ENCODE peak calls at places on chromosomes 1 and 21, in seven cellular contexts. Q, Y, Z, P, L, D and W are unnamed samples.

GRCh38 chr1:1310476-1311053 is 2.2 kb downstream of the PUSL1 start:
- DNase-seq in L (no peak), Y (no peak), P (no peak), D (no peak), Z (no peak), Q (no peak), W (no peak)

GRCh38 chr1:36864182-36865079 is 169.9 kb downstream of the GRIK3 start:
- DNase-seq in Z (no peak), Y (peak; percentile 64), P (no peak), L (no peak), Q (no peak), D (no peak), W (no peak)

GRCh38 chr1:163036661-163037060 is 32.5 kb upstream of the RGS4 start:
- DNase-seq in L (no peak), Q (no peak), D (peak; percentile 29), Z (no peak), Y (no peak), P (no peak), W (no peak)

GRCh38 chr1:225771661-225772322 is 5.8 kb upstream of the SRP9 start:
- DNase-seq in L (no peak), Q (no peak), Y (no peak), Z (no peak), D (no peak), P (no peak), W (no peak)

GRCh38 chr21:41168391-41169257 is 664 bp downstream of the BACE2 start:
- DNase-seq in D (peak; percentile 68), L (peak; percentile 87), Y (peak; percentile 51), Q (no peak), Z (peak; percentile 66), P (peak; percentile 46), W (no peak)

GRCh38 chr21:15210235-15210678 is 145.5 kb upstream of the NRIP1 start:
- DNase-seq in L (peak; percentile 71), D (no peak), Q (no peak), P (peak; percentile 89), Z (no peak), Y (peak; percentile 29), W (no peak)

GRCh38 chr1:5109652-5110051 is 455.2 kb downstream of the AJAP1 start:
- DNase-seq in D (no peak), Y (no peak), Q (no peak), Z (no peak), L (no peak), P (no peak), W (no peak)

GRCh38 chr21:41250519-41250918 is 66.1 kb upstream of the FAM3B start:
- DNase-seq in D (peak; percentile 30), Q (no peak), P (no peak), Z (no peak), L (peak; percentile 83), Y (no peak), W (no peak)

GRCh38 chr1:31977361-31978131 is 36.1 kb upstream of the KHDRBS1 start:
- DNase-seq in P (no peak), Z (peak; percentile 61), D (peak; percentile 47), Y (peak; percentile 85), Q (no peak), L (no peak), W (no peak)

GRCh38 chr1:37177230-37177864 is 143.0 kb upstream of the GRIK3 start:
- DNase-seq in L (no peak), D (peak; percentile 1), P (peak; percentile 36), Z (peak; percentile 28), Y (peak; percentile 84), Q (no peak), W (no peak)

GRCh38 chr1:160219062-160219929 is 14.1 kb downstream of the PEA15 start:
- DNase-seq in P (no peak), Y (peak; percentile 67), Z (peak; percentile 67), Q (no peak), L (peak; percentile 73), D (peak; percentile 80), W (peak; percentile 52)

GRCh38 chr1:39732730-39733129 is 6.0 kb upstream of the PPIE start:
- DNase-seq in Z (no peak), P (no peak), Q (no peak), D (peak; percentile 12), Y (no peak), L (no peak), W (no peak)

GRCh38 chr1:33159577-33159976 is 22.3 kb downstream of the TRIM62 start:
- DNase-seq in Y (no peak), D (no peak), Z (no peak), P (no peak), L (no peak), Q (no peak), W (no peak)
- H3K27ac ChIP-seq in Y (no peak overlapping the region), D (no peak overlapping the region), Z (no peak overlapping the region), P (no peak overlapping the region), L (no peak overlapping the region), Q (no peak overlapping the region), W (no peak overlapping the region)

DNA sequence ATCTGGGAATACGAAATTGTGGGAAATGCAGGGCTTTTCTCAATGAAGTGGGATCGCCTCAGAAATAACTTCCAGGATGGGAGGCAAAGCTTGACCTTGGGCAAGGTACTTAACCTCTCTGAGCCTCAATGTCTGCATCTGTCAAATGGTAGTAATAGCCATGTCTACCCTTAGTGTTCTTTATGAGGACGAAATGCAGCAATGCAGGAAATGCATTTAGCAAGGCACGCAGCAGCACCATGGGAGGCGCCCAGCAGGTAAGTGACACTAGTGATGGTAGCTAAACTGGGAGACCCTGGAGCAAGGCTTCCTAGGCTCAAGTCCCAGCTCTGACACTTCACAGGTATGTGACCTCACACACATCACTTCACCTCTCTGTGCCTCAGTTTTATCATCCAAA is 289.0 kb downstream of the RRAGC start:
- DNase-seq in P (no peak), Y (no peak), L (no peak), Q (no peak), D (no peak), Z (no peak), W (no peak)
- H3K27ac ChIP-seq in P (no peak overlapping the region), Y (no peak overlapping the region), L (no peak overlapping the region), Q (no peak overlapping the region), D (no peak overlapping the region), Z (no peak overlapping the region), W (no peak overlapping the region)

GRCh38 chr1:154334647-154335350 is 9.5 kb downstream of the ATP8B2 start:
- DNase-seq in Z (peak; percentile 93), L (peak; percentile 93), D (peak; percentile 82), Q (peak; percentile 87), P (peak; percentile 84), Y (peak; percentile 85), W (peak; percentile 40)
- H3K27ac ChIP-seq in Z (no peak overlapping the region), L (peak overlapping the region; percentile 56), D (peak overlapping the region; percentile 89), Q (peak overlapping the region; percentile 52), P (peak overlapping the region; percentile 16), Y (no peak overlapping the region), W (peak overlapping the region; percentile 28)

GRCh38 chr1:95375201-95375600 is 141.2 kb downstream of the RWDD3 start:
- DNase-seq in L (no peak), P (no peak), D (no peak), Q (no peak), Y (no peak), Z (no peak), W (no peak)
- H3K27ac ChIP-seq in L (no peak overlapping the region), P (no peak overlapping the region), D (no peak overlapping the region), Q (no peak overlapping the region), Y (no peak overlapping the region), Z (no peak overlapping the region), W (no peak overlapping the region)

GRCh38 chr1:76611782-76612445 is 255.4 kb upstream of the ST6GALNAC5 start:
- DNase-seq in D (no peak), Y (no peak), L (no peak), Z (no peak), P (no peak), Q (no peak), W (no peak)

DNA sequence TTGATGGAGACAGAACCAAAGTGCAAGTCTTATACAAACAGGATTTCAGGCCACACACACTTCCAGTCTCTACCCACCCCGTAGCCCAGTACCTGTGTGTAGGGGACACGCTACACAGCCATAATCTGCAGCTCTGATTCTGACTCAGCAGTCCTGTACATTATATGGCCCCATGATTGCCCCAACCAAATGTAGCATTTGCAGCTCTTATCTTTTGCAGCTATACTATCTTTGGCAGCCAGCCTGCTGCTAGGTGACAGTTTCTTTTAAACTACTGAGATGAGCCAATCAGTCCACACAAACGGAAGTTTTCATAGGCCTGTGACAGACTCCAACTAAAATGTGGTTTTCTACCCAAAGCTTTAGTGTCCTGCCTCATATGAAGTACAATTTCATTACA is 259.6 kb upstream of the ST6GALNAC5 start:
- DNase-seq in D (no peak), Q (no peak), L (no peak), Y (no peak), P (no peak), Z (no peak), W (no peak)
- H3K27ac ChIP-seq in D (no peak overlapping the region), Q (no peak overlapping the region), L (no peak overlapping the region), Y (no peak overlapping the region), P (no peak overlapping the region), Z (no peak overlapping the region), W (no peak overlapping the region)

GRCh38 chr21:35046223-35046690 is 2.8 kb downstream of the RUNX1 start:
- DNase-seq in D (no peak), L (no peak), Z (no peak), Y (no peak), Q (no peak), P (no peak), W (no peak)

GRCh38 chr21:35045539-35046222 is 3.4 kb downstream of the RUNX1 start:
- DNase-seq in Y (no peak), D (no peak), Z (no peak), P (no peak), Q (peak; percentile 78), L (no peak), W (no peak)

GRCh38 chr21:35044770-35045538 is 4.1 kb downstream of the RUNX1 start:
- DNase-seq in P (no peak), D (no peak), Q (no peak), Z (no peak), L (no peak), Y (no peak), W (no peak)

GRCh38 chr21:35043549-35043948 is 5.6 kb downstream of the RUNX1 start:
- DNase-seq in Z (no peak), L (no peak), D (no peak), Y (no peak), Q (peak; percentile 59), P (no peak), W (no peak)

GRCh38 chr21:35044128-35044527 is 5.0 kb downstream of the RUNX1 start:
- DNase-seq in Y (no peak), Q (no peak), L (no peak), D (no peak), P (no peak), Z (no peak), W (no peak)
- H3K27ac ChIP-seq in Y (no peak overlapping the region), Q (peak overlapping the region; percentile 82), L (no peak overlapping the region), D (no peak overlapping the region), P (no peak overlapping the region), Z (no peak overlapping the region), W (no peak overlapping the region)

GRCh38 chr21:31658053-31658452 is 1.4 kb upstream of the SOD1 start:
- DNase-seq in L (no peak), Y (no peak), Z (no peak), D (no peak), Q (no peak), P (peak; percentile 49), W (no peak)
- H3K27ac ChIP-seq in L (no peak overlapping the region), Y (no peak overlapping the region), Z (no peak overlapping the region), D (no peak overlapping the region), Q (no peak overlapping the region), P (peak overlapping the region; percentile 98), W (no peak overlapping the region)

DNA sequence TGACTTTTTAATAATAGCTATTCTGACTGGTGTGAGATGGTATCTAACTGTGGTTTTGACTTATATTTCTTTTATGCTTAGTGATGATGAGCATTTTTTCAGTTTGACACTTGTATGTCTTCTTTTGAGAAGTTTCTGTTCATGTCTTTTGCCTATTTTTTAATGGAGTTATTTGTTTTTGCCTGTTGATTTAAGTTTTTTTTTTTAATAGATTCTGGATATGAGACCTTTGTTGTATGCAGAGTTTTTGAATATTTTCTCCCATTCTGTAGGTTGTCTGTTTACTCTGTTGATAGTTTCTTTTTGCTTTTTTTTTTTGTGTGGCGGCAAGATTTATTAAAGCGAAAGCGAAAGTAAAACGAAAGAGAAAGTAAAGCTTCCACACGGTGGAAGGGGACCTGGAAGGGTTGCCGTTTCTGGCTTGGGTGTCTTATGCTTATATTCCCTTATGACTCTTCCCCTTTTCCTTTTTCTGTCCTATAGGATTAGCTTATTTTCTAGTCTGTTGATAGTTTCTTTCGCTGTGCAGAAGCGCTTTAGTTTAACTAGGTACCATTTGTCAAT is 67.6 kb downstream of the TBX19 start:
- DNase-seq in Z (no peak), Y (no peak), L (no peak), P (no peak), D (no peak), Q (peak; percentile 53), W (no peak)
- H3K27ac ChIP-seq in Z (no peak overlapping the region), Y (no peak overlapping the region), L (no peak overlapping the region), P (peak overlapping the region; percentile 41), D (no peak overlapping the region), Q (peak overlapping the region; percentile 20), W (no peak overlapping the region)